ENCODE peak calls at places on chromosome 2, in five cellular contexts. One of them, this sample, is unnamed.

GRCh38 chr2:34069604-34070003 is 470.5 kb upstream of the FAM98A start:
- DNase-seq in AG08395: no peak
- DNase-seq in H7: no peak
- DNase-seq in activated effector memory CD4-positive, alpha-beta T cell treated with anti-CD3 and anti-CD28 coated beads, Interleukin-2, amount 50 U/mL, for 16 hours: no peak
- DNase-seq in CD4-positive, alpha-beta T cell: no peak
- DNase-seq in this sample: no peak

GRCh38 chr2:85243101-85244072 is 84.4 kb downstream of the TGOLN2 start:
- DNase-seq in AG08395: no peak
- DNase-seq in H7: peak; percentile 81
- DNase-seq in activated effector memory CD4-positive, alpha-beta T cell treated with anti-CD3 and anti-CD28 coated beads, Interleukin-2, amount 50 U/mL, for 16 hours: peak; percentile 65
- DNase-seq in CD4-positive, alpha-beta T cell: no peak
- DNase-seq in this sample: no peak

GRCh38 chr2:233553366-233553765 is 13.2 kb downstream of the USP40 start:
- DNase-seq in AG08395: no peak
- DNase-seq in H7: no peak
- DNase-seq in activated effector memory CD4-positive, alpha-beta T cell treated with anti-CD3 and anti-CD28 coated beads, Interleukin-2, amount 50 U/mL, for 16 hours: no peak
- DNase-seq in CD4-positive, alpha-beta T cell: no peak
- DNase-seq in this sample: no peak

GRCh38 chr2:73827018-73827417 is 1.7 kb upstream of the STAMBP start:
- DNase-seq in AG08395: no peak
- DNase-seq in H7: no peak
- DNase-seq in activated effector memory CD4-positive, alpha-beta T cell treated with anti-CD3 and anti-CD28 coated beads, Interleukin-2, amount 50 U/mL, for 16 hours: no peak
- DNase-seq in CD4-positive, alpha-beta T cell: no peak
- DNase-seq in this sample: no peak

GRCh38 chr2:9739508-9739907 is 103.8 kb upstream of the TAF1B start:
- DNase-seq in AG08395: peak; percentile 56
- DNase-seq in H7: no peak
- DNase-seq in activated effector memory CD4-positive, alpha-beta T cell treated with anti-CD3 and anti-CD28 coated beads, Interleukin-2, amount 50 U/mL, for 16 hours: peak; percentile 84
- DNase-seq in CD4-positive, alpha-beta T cell: peak; percentile 59
- DNase-seq in this sample: no peak

GRCh38 chr2:150192701-150193100 is 294.8 kb downstream of the RND3 start:
- DNase-seq in AG08395: no peak
- DNase-seq in H7: no peak
- DNase-seq in activated effector memory CD4-positive, alpha-beta T cell treated with anti-CD3 and anti-CD28 coated beads, Interleukin-2, amount 50 U/mL, for 16 hours: no peak
- DNase-seq in CD4-positive, alpha-beta T cell: no peak
- DNase-seq in this sample: no peak

GRCh38 chr2:191167766-191168165 is 17.0 kb upstream of the STAT4 start:
- DNase-seq in AG08395: peak; percentile 64
- DNase-seq in H7: no peak
- DNase-seq in activated effector memory CD4-positive, alpha-beta T cell treated with anti-CD3 and anti-CD28 coated beads, Interleukin-2, amount 50 U/mL, for 16 hours: no peak
- DNase-seq in CD4-positive, alpha-beta T cell: no peak
- DNase-seq in this sample: peak; percentile 95

GRCh38 chr2:97360202-97360601 is 229.5 kb downstream of the ANKRD36B start:
- DNase-seq in AG08395: no peak
- DNase-seq in H7: peak; percentile 19
- DNase-seq in activated effector memory CD4-positive, alpha-beta T cell treated with anti-CD3 and anti-CD28 coated beads, Interleukin-2, amount 50 U/mL, for 16 hours: no peak
- DNase-seq in CD4-positive, alpha-beta T cell: no peak
- DNase-seq in this sample: no peak

GRCh38 chr2:149192425-149192824 is 138.0 kb upstream of the LYPD6 start:
- DNase-seq in AG08395: peak; percentile 54
- DNase-seq in H7: no peak
- DNase-seq in activated effector memory CD4-positive, alpha-beta T cell treated with anti-CD3 and anti-CD28 coated beads, Interleukin-2, amount 50 U/mL, for 16 hours: no peak
- DNase-seq in CD4-positive, alpha-beta T cell: no peak
- DNase-seq in this sample: peak; percentile 53

GRCh38 chr2:25690058-25690457 is 16.7 kb upstream of the DTNB start:
- DNase-seq in AG08395: peak; percentile 50
- DNase-seq in H7: no peak
- DNase-seq in activated effector memory CD4-positive, alpha-beta T cell treated with anti-CD3 and anti-CD28 coated beads, Interleukin-2, amount 50 U/mL, for 16 hours: no peak
- DNase-seq in CD4-positive, alpha-beta T cell: no peak
- DNase-seq in this sample: no peak

GRCh38 chr2:150809083-150809482 is 321.6 kb upstream of the RND3 start:
- DNase-seq in AG08395: no peak
- DNase-seq in H7: no peak
- DNase-seq in activated effector memory CD4-positive, alpha-beta T cell treated with anti-CD3 and anti-CD28 coated beads, Interleukin-2, amount 50 U/mL, for 16 hours: no peak
- DNase-seq in CD4-positive, alpha-beta T cell: no peak
- DNase-seq in this sample: no peak

GRCh38 chr2:197599285-197599965 is 76.0 kb downstream of the RFTN2 start:
- DNase-seq in AG08395: peak; percentile 47
- DNase-seq in H7: peak; percentile 77
- DNase-seq in activated effector memory CD4-positive, alpha-beta T cell treated with anti-CD3 and anti-CD28 coated beads, Interleukin-2, amount 50 U/mL, for 16 hours: no peak
- DNase-seq in CD4-positive, alpha-beta T cell: peak; percentile 34
- DNase-seq in this sample: no peak

GRCh38 chr2:32865399-32866068 is 81.2 kb upstream of the LTBP1 start:
- DNase-seq in AG08395: peak; percentile 86
- DNase-seq in H7: no peak
- DNase-seq in activated effector memory CD4-positive, alpha-beta T cell treated with anti-CD3 and anti-CD28 coated beads, Interleukin-2, amount 50 U/mL, for 16 hours: no peak
- DNase-seq in CD4-positive, alpha-beta T cell: no peak
- DNase-seq in this sample: peak; percentile 86

GRCh38 chr2:74080346-74080745 is 67.4 kb downstream of the BOLA3 start:
- DNase-seq in AG08395: no peak
- DNase-seq in H7: peak; percentile 73
- DNase-seq in activated effector memory CD4-positive, alpha-beta T cell treated with anti-CD3 and anti-CD28 coated beads, Interleukin-2, amount 50 U/mL, for 16 hours: no peak
- DNase-seq in CD4-positive, alpha-beta T cell: no peak
- DNase-seq in this sample: no peak

GRCh38 chr2:15159751-15160177 is 401.4 kb downstream of the NBAS start:
- DNase-seq in AG08395: peak; percentile 55
- DNase-seq in H7: peak; percentile 51
- DNase-seq in activated effector memory CD4-positive, alpha-beta T cell treated with anti-CD3 and anti-CD28 coated beads, Interleukin-2, amount 50 U/mL, for 16 hours: no peak
- DNase-seq in CD4-positive, alpha-beta T cell: no peak
- DNase-seq in this sample: no peak

GRCh38 chr2:182897137-182897536 is 30.7 kb upstream of the FRZB start:
- DNase-seq in AG08395: peak; percentile 32
- DNase-seq in H7: no peak
- DNase-seq in activated effector memory CD4-positive, alpha-beta T cell treated with anti-CD3 and anti-CD28 coated beads, Interleukin-2, amount 50 U/mL, for 16 hours: no peak
- DNase-seq in CD4-positive, alpha-beta T cell: no peak
- DNase-seq in this sample: peak; percentile 12

GRCh38 chr2:173713904-173714555 is 251.1 kb downstream of the SP3 start:
- DNase-seq in AG08395: no peak
- DNase-seq in H7: no peak
- DNase-seq in activated effector memory CD4-positive, alpha-beta T cell treated with anti-CD3 and anti-CD28 coated beads, Interleukin-2, amount 50 U/mL, for 16 hours: no peak
- DNase-seq in CD4-positive, alpha-beta T cell: no peak
- DNase-seq in this sample: no peak

GRCh38 chr2:128631698-128632490 is 313.2 kb upstream of the HS6ST1 start:
- DNase-seq in AG08395: no peak
- DNase-seq in H7: peak; percentile 39
- DNase-seq in activated effector memory CD4-positive, alpha-beta T cell treated with anti-CD3 and anti-CD28 coated beads, Interleukin-2, amount 50 U/mL, for 16 hours: peak; percentile 43
- DNase-seq in CD4-positive, alpha-beta T cell: no peak
- DNase-seq in this sample: no peak

GRCh38 chr2:119407430-119408220 is 24.0 kb upstream of the TMEM37 start:
- DNase-seq in AG08395: peak; percentile 80
- DNase-seq in H7: peak; percentile 86
- DNase-seq in activated effector memory CD4-positive, alpha-beta T cell treated with anti-CD3 and anti-CD28 coated beads, Interleukin-2, amount 50 U/mL, for 16 hours: no peak
- DNase-seq in CD4-positive, alpha-beta T cell: peak; percentile 5
- DNase-seq in this sample: no peak

GRCh38 chr2:119315241-119315925 is 51.3 kb downstream of the C2orf76 start:
- DNase-seq in AG08395: no peak
- DNase-seq in H7: no peak
- DNase-seq in activated effector memory CD4-positive, alpha-beta T cell treated with anti-CD3 and anti-CD28 coated beads, Interleukin-2, amount 50 U/mL, for 16 hours: no peak
- DNase-seq in CD4-positive, alpha-beta T cell: no peak
- DNase-seq in this sample: no peak

GRCh38 chr2:68172990-68173715 is 15.5 kb downstream of the PNO1 start:
- DNase-seq in AG08395: no peak
- DNase-seq in H7: no peak
- DNase-seq in activated effector memory CD4-positive, alpha-beta T cell treated with anti-CD3 and anti-CD28 coated beads, Interleukin-2, amount 50 U/mL, for 16 hours: no peak
- DNase-seq in CD4-positive, alpha-beta T cell: no peak
- DNase-seq in this sample: no peak

GRCh38 chr2:66082576-66082975 is 352.3 kb upstream of the MEIS1 start:
- DNase-seq in AG08395: no peak
- DNase-seq in H7: no peak
- DNase-seq in activated effector memory CD4-positive, alpha-beta T cell treated with anti-CD3 and anti-CD28 coated beads, Interleukin-2, amount 50 U/mL, for 16 hours: no peak
- DNase-seq in CD4-positive, alpha-beta T cell: no peak
- DNase-seq in this sample: no peak

GRCh38 chr2:164015328-164016123 is 279.7 kb upstream of the FIGN start:
- DNase-seq in AG08395: no peak
- DNase-seq in H7: no peak
- DNase-seq in activated effector memory CD4-positive, alpha-beta T cell treated with anti-CD3 and anti-CD28 coated beads, Interleukin-2, amount 50 U/mL, for 16 hours: no peak
- DNase-seq in CD4-positive, alpha-beta T cell: no peak
- DNase-seq in this sample: no peak

GRCh38 chr2:207635468-207636200 is 10.4 kb upstream of the METTL21A start:
- DNase-seq in AG08395: no peak
- DNase-seq in H7: no peak
- DNase-seq in activated effector memory CD4-positive, alpha-beta T cell treated with anti-CD3 and anti-CD28 coated beads, Interleukin-2, amount 50 U/mL, for 16 hours: no peak
- DNase-seq in CD4-positive, alpha-beta T cell: no peak
- DNase-seq in this sample: no peak

This sample was measured in GM04503.